ENCODE peak calls at places on chromosomes 5 and 9, in eight cellular contexts. One of them, this sample, is unnamed.

GRCh38 chr5:7087719-7088297 is 308.1 kb upstream of the ADCY2 start:
- DNase-seq in progenitor cell of endocrine pancreas: no peak
- DNase-seq in cardiac muscle cell: no peak
- DNase-seq in PC-9: no peak
- DNase-seq in HFFc6: no peak
- DNase-seq in fibroblast of pulmonary artery: no peak
- DNase-seq in keratinocyte: no peak
- DNase-seq in glutamatergic neuron: no peak
- DNase-seq in this sample: no peak

GRCh38 chr5:13653709-13654108 is 290.8 kb downstream of the DNAH5 start:
- DNase-seq in fibroblast of pulmonary artery: no peak
- DNase-seq in glutamatergic neuron: no peak
- DNase-seq in cardiac muscle cell: no peak
- DNase-seq in HFFc6: no peak
- DNase-seq in PC-9: no peak
- DNase-seq in keratinocyte: no peak
- DNase-seq in progenitor cell of endocrine pancreas: no peak
- DNase-seq in this sample: no peak

GRCh38 chr5:116455061-116455460 is 119.6 kb downstream of the SEMA6A start:
- DNase-seq in cardiac muscle cell: peak; percentile 47
- DNase-seq in PC-9: no peak
- DNase-seq in progenitor cell of endocrine pancreas: no peak
- DNase-seq in glutamatergic neuron: no peak
- DNase-seq in fibroblast of pulmonary artery: peak; percentile 31
- DNase-seq in keratinocyte: no peak
- DNase-seq in HFFc6: peak; percentile 47
- DNase-seq in this sample: no peak

GRCh38 chr5:33319151-33319550 is 121.6 kb upstream of the TARS1 start:
- DNase-seq in fibroblast of pulmonary artery: no peak
- DNase-seq in keratinocyte: no peak
- DNase-seq in cardiac muscle cell: no peak
- DNase-seq in glutamatergic neuron: no peak
- DNase-seq in progenitor cell of endocrine pancreas: no peak
- DNase-seq in HFFc6: no peak
- DNase-seq in PC-9: no peak
- DNase-seq in this sample: no peak

GRCh38 chr5:154780128-154780527 is 25.0 kb downstream of the LARP1 start:
- DNase-seq in progenitor cell of endocrine pancreas: no peak
- DNase-seq in HFFc6: no peak
- DNase-seq in cardiac muscle cell: no peak
- DNase-seq in glutamatergic neuron: no peak
- DNase-seq in keratinocyte: no peak
- DNase-seq in PC-9: no peak
- DNase-seq in fibroblast of pulmonary artery: no peak
- DNase-seq in this sample: no peak

GRCh38 chr5:56951131-56951945 is 585 bp downstream of the MIER3 start:
- DNase-seq in cardiac muscle cell: peak; percentile 20
- DNase-seq in glutamatergic neuron: peak; percentile 89
- DNase-seq in keratinocyte: no peak
- DNase-seq in fibroblast of pulmonary artery: no peak
- DNase-seq in progenitor cell of endocrine pancreas: peak; percentile 54
- DNase-seq in PC-9: no peak
- DNase-seq in HFFc6: no peak
- DNase-seq in this sample: no peak

GRCh38 chr5:14545308-14545707 is 36.3 kb upstream of the OTULINL start:
- DNase-seq in HFFc6: no peak
- DNase-seq in progenitor cell of endocrine pancreas: no peak
- DNase-seq in keratinocyte: no peak
- DNase-seq in glutamatergic neuron: no peak
- DNase-seq in fibroblast of pulmonary artery: no peak
- DNase-seq in cardiac muscle cell: peak; percentile 28
- DNase-seq in PC-9: no peak
- DNase-seq in this sample: no peak

GRCh38 chr9:38417003-38417965 is 7.0 kb downstream of the IGFBPL1 start:
- DNase-seq in fibroblast of pulmonary artery: no peak
- DNase-seq in glutamatergic neuron: peak; percentile 82
- DNase-seq in HFFc6: no peak
- DNase-seq in keratinocyte: no peak
- DNase-seq in PC-9: no peak
- DNase-seq in progenitor cell of endocrine pancreas: no peak
- DNase-seq in cardiac muscle cell: no peak
- DNase-seq in this sample: no peak

GRCh38 chr9:130970855-130971254 is 31.8 kb upstream of the FIBCD1 start:
- DNase-seq in glutamatergic neuron: no peak
- DNase-seq in progenitor cell of endocrine pancreas: no peak
- DNase-seq in HFFc6: no peak
- DNase-seq in cardiac muscle cell: no peak
- DNase-seq in keratinocyte: no peak
- DNase-seq in PC-9: no peak
- DNase-seq in fibroblast of pulmonary artery: no peak
- DNase-seq in this sample: no peak

GRCh38 chr5:34547300-34548085 is 108.6 kb upstream of the RAI14 start:
- DNase-seq in fibroblast of pulmonary artery: no peak
- DNase-seq in PC-9: no peak
- DNase-seq in HFFc6: no peak
- DNase-seq in keratinocyte: no peak
- DNase-seq in progenitor cell of endocrine pancreas: no peak
- DNase-seq in cardiac muscle cell: no peak
- DNase-seq in glutamatergic neuron: no peak
- DNase-seq in this sample: no peak

GRCh38 chr5:75678155-75678554 is 39.1 kb downstream of the POC5 start:
- DNase-seq in fibroblast of pulmonary artery: no peak
- DNase-seq in glutamatergic neuron: no peak
- DNase-seq in cardiac muscle cell: no peak
- DNase-seq in PC-9: no peak
- DNase-seq in progenitor cell of endocrine pancreas: no peak
- DNase-seq in HFFc6: no peak
- DNase-seq in keratinocyte: no peak
- DNase-seq in this sample: no peak

GRCh38 chr5:107217721-107218130 is 453.0 kb downstream of the EFNA5 start:
- DNase-seq in HFFc6: no peak
- DNase-seq in cardiac muscle cell: no peak
- DNase-seq in glutamatergic neuron: no peak
- DNase-seq in PC-9: peak; percentile 96
- DNase-seq in fibroblast of pulmonary artery: no peak
- DNase-seq in progenitor cell of endocrine pancreas: no peak
- DNase-seq in keratinocyte: peak; percentile 35
- DNase-seq in this sample: no peak

GRCh38 chr9:137255448-137256114 is 454 bp downstream of the NELFB start:
- DNase-seq in cardiac muscle cell: no peak
- DNase-seq in glutamatergic neuron: no peak
- DNase-seq in HFFc6: no peak
- DNase-seq in fibroblast of pulmonary artery: peak; percentile 35
- DNase-seq in keratinocyte: no peak
- DNase-seq in progenitor cell of endocrine pancreas: peak; percentile 50
- DNase-seq in PC-9: no peak
- DNase-seq in this sample: no peak

GRCh38 chr5:141208478-141208877 is at the start of gene PCDHB12:
- DNase-seq in keratinocyte: no peak
- DNase-seq in progenitor cell of endocrine pancreas: no peak
- DNase-seq in cardiac muscle cell: no peak
- DNase-seq in PC-9: no peak
- DNase-seq in HFFc6: peak; percentile 24
- DNase-seq in glutamatergic neuron: peak; percentile 37
- DNase-seq in fibroblast of pulmonary artery: peak; percentile 7
- DNase-seq in this sample: no peak

GRCh38 chr9:26975728-26976707 is 19.8 kb downstream of the IFT74 start:
- DNase-seq in cardiac muscle cell: peak; percentile 60
- DNase-seq in glutamatergic neuron: no peak
- DNase-seq in keratinocyte: no peak
- DNase-seq in progenitor cell of endocrine pancreas: no peak
- DNase-seq in HFFc6: peak; percentile 28
- DNase-seq in PC-9: no peak
- DNase-seq in fibroblast of pulmonary artery: peak; percentile 48
- DNase-seq in this sample: no peak

GRCh38 chr5:38455797-38456330 is 100.6 kb downstream of the LIFR start:
- DNase-seq in HFFc6: no peak
- DNase-seq in keratinocyte: no peak
- DNase-seq in PC-9: no peak
- DNase-seq in cardiac muscle cell: no peak
- DNase-seq in fibroblast of pulmonary artery: no peak
- DNase-seq in progenitor cell of endocrine pancreas: no peak
- DNase-seq in glutamatergic neuron: no peak
- DNase-seq in this sample: no peak

GRCh38 chr5:78540335-78541057 is 108.1 kb downstream of the LHFPL2 start:
- DNase-seq in keratinocyte: no peak
- DNase-seq in cardiac muscle cell: no peak
- DNase-seq in fibroblast of pulmonary artery: peak; percentile 70
- DNase-seq in progenitor cell of endocrine pancreas: no peak
- DNase-seq in PC-9: no peak
- DNase-seq in HFFc6: no peak
- DNase-seq in glutamatergic neuron: no peak
- DNase-seq in this sample: no peak

GRCh38 chr9:82949203-82949602 is 113.7 kb downstream of the RASEF start:
- DNase-seq in keratinocyte: no peak
- DNase-seq in PC-9: no peak
- DNase-seq in fibroblast of pulmonary artery: peak; percentile 6
- DNase-seq in glutamatergic neuron: no peak
- DNase-seq in progenitor cell of endocrine pancreas: no peak
- DNase-seq in HFFc6: no peak
- DNase-seq in cardiac muscle cell: peak; percentile 6
- DNase-seq in this sample: no peak
- TF ChIP-seq CTCF in keratinocyte: no peak
- TF ChIP-seq CTCF in PC-9: no peak
- TF ChIP-seq CTCF in fibroblast of pulmonary artery: no peak
- TF ChIP-seq CTCF in glutamatergic neuron: no peak
- TF ChIP-seq CTCF in progenitor cell of endocrine pancreas: no peak
- TF ChIP-seq CTCF in HFFc6: no peak
- TF ChIP-seq CTCF in cardiac muscle cell: no peak
- TF ChIP-seq CTCF in this sample: no peak

DNA sequence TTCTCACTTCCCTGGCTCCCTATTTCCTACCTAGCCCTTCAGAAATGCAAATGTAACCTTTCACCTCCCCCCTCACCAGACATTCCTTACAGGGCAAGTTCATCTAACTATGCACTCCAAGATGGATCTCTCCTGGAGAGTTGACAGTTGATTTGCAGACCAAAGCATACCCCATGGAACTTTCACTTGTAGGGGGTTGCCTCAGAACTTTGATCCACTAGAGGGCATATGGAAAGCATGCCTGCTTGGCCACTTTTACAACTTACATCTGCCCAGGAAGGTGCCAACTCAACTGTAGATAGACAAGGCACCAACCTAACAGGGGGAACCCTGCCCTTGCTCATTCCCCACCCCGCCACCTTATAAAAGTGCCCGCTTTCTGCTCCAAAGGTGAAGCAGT is 187.8 kb downstream of the NXNL2 start:
- DNase-seq in glutamatergic neuron: no peak
- DNase-seq in progenitor cell of endocrine pancreas: no peak
- DNase-seq in cardiac muscle cell: peak; percentile 39
- DNase-seq in PC-9: no peak
- DNase-seq in fibroblast of pulmonary artery: peak; percentile 50
- DNase-seq in keratinocyte: no peak
- DNase-seq in HFFc6: peak; percentile 21
- DNase-seq in this sample: no peak
- TF ChIP-seq CTCF in glutamatergic neuron: no peak
- TF ChIP-seq CTCF in progenitor cell of endocrine pancreas: no peak
- TF ChIP-seq CTCF in cardiac muscle cell: peak; percentile 46
- TF ChIP-seq CTCF in PC-9: peak; percentile 59
- TF ChIP-seq CTCF in fibroblast of pulmonary artery: peak; percentile 60
- TF ChIP-seq CTCF in keratinocyte: peak; percentile 65
- TF ChIP-seq CTCF in HFFc6: peak; percentile 79
- TF ChIP-seq CTCF in this sample: no peak

DNA sequence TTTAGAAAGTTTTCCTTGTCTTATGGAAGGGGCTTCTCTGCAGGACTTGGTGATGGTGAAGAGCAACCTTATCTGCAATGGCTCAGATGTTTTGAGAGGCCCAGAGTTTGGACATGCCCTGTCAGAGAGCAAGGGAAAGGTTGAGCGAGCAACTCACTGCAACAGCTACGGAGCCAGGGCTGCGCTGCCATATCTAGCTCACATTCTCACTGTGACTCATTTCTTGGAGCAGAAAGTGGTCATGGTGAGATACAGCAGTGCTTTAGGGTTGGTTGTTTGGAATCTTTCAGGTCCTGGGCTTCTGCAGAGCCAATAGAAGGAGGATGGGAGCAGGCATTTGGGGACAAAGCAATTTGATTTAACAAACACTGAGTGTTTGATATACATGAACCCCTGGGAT is 12.3 kb downstream of the GLRA1 start:
- DNase-seq in fibroblast of pulmonary artery: no peak
- DNase-seq in glutamatergic neuron: no peak
- DNase-seq in keratinocyte: no peak
- DNase-seq in cardiac muscle cell: peak; percentile 19
- DNase-seq in progenitor cell of endocrine pancreas: no peak
- DNase-seq in HFFc6: no peak
- DNase-seq in PC-9: no peak
- DNase-seq in this sample: no peak
- TF ChIP-seq CTCF in fibroblast of pulmonary artery: no peak
- TF ChIP-seq CTCF in glutamatergic neuron: no peak
- TF ChIP-seq CTCF in keratinocyte: no peak
- TF ChIP-seq CTCF in cardiac muscle cell: no peak
- TF ChIP-seq CTCF in progenitor cell of endocrine pancreas: no peak
- TF ChIP-seq CTCF in HFFc6: no peak
- TF ChIP-seq CTCF in PC-9: no peak
- TF ChIP-seq CTCF in this sample: no peak

GRCh38 chr9:93431498-93432105 is 19.9 kb upstream of the FAM120A start:
- DNase-seq in cardiac muscle cell: no peak
- DNase-seq in HFFc6: no peak
- DNase-seq in keratinocyte: no peak
- DNase-seq in fibroblast of pulmonary artery: no peak
- DNase-seq in glutamatergic neuron: no peak
- DNase-seq in progenitor cell of endocrine pancreas: no peak
- DNase-seq in PC-9: no peak
- DNase-seq in this sample: no peak

GRCh38 chr9:93422987-93423386 is 28.5 kb upstream of the FAM120A start:
- DNase-seq in glutamatergic neuron: no peak
- DNase-seq in fibroblast of pulmonary artery: no peak
- DNase-seq in progenitor cell of endocrine pancreas: no peak
- DNase-seq in keratinocyte: no peak
- DNase-seq in cardiac muscle cell: no peak
- DNase-seq in PC-9: no peak
- DNase-seq in HFFc6: no peak
- DNase-seq in this sample: no peak

GRCh38 chr9:93432964-93433363 is 18.5 kb upstream of the FAM120A start:
- DNase-seq in fibroblast of pulmonary artery: no peak
- DNase-seq in HFFc6: no peak
- DNase-seq in PC-9: no peak
- DNase-seq in keratinocyte: no peak
- DNase-seq in progenitor cell of endocrine pancreas: no peak
- DNase-seq in glutamatergic neuron: no peak
- DNase-seq in cardiac muscle cell: no peak
- DNase-seq in this sample: no peak

DNA sequence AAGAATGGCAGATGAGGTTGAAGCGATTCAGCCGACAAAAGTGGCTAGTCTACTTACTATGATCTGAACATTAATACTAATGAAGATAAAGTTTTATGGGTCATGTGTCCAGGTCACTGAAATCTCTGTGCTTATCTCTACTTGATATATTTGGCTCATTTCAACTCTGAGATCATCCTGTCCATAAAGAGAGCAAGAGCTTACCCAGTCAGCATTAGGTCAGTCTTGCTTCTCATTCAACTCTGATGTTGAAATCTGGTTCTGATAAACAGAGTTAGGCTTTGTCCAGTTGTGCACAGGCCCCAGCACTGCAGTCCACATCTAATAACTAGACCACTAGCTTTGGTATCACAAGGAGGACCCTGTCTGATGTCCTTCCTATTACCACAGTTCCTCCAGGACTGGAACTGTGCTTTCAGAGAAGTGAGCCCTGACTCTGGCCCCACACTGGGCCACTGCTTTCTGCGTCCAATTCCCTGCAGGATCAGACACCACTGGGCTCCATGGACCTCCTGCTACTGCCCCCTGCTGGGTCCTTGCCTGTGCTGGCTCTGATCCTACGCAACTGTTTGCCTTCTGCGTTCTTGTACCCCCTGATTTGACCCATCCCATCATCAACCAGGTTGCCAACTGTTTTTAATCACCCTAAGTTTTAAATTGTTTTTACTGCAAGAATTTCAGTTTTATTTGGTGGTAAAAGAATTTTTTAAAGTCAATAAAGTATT is 23.7 kb upstream of the FAM120A start:
- DNase-seq in HFFc6: no peak
- DNase-seq in fibroblast of pulmonary artery: no peak
- DNase-seq in glutamatergic neuron: peak; percentile 38
- DNase-seq in cardiac muscle cell: no peak
- DNase-seq in progenitor cell of endocrine pancreas: no peak
- DNase-seq in keratinocyte: no peak
- DNase-seq in PC-9: no peak
- DNase-seq in this sample: no peak
- TF ChIP-seq CTCF in HFFc6: peak; percentile 48
- TF ChIP-seq CTCF in fibroblast of pulmonary artery: peak; percentile 18
- TF ChIP-seq CTCF in glutamatergic neuron: no peak
- TF ChIP-seq CTCF in cardiac muscle cell: peak; percentile 38
- TF ChIP-seq CTCF in progenitor cell of endocrine pancreas: peak; percentile 25
- TF ChIP-seq CTCF in keratinocyte: peak; percentile 33
- TF ChIP-seq CTCF in PC-9: peak; percentile 32
- TF ChIP-seq CTCF in this sample: no peak